ENCODE peak calls at places on chromosomes 4 and X, in nine cellular contexts. One of them, this sample, is unnamed.

GRCh38 chr4:8907596-8908205 is 36.1 kb upstream of the HMX1 start:
- DNase-seq in breast epithelium: no peak
- DNase-seq in upper lobe of left lung: peak; percentile 19
- DNase-seq in sigmoid colon: peak; percentile 29
- DNase-seq in endothelial cell of umbilical vein: no peak
- DNase-seq in prostate gland: no peak
- DNase-seq in HCT116: no peak
- DNase-seq in suprapubic skin: peak; percentile 40
- DNase-seq in spleen: peak; percentile 59
- DNase-seq in this sample: no peak

GRCh38 chr4:139887378-139887801 is 221.8 kb downstream of the MGST2 start:
- DNase-seq in breast epithelium: no peak
- DNase-seq in upper lobe of left lung: no peak
- DNase-seq in sigmoid colon: no peak
- DNase-seq in endothelial cell of umbilical vein: no peak
- DNase-seq in prostate gland: no peak
- DNase-seq in HCT116: no peak
- DNase-seq in suprapubic skin: no peak
- DNase-seq in spleen: no peak
- DNase-seq in this sample: no peak

GRCh38 chrX:20620301-20620700 is 353.6 kb upstream of the RPS6KA3 start:
- DNase-seq in breast epithelium: no peak
- DNase-seq in upper lobe of left lung: no peak
- DNase-seq in sigmoid colon: no peak
- DNase-seq in endothelial cell of umbilical vein: no peak
- DNase-seq in prostate gland: no peak
- DNase-seq in HCT116: peak; percentile 13
- DNase-seq in suprapubic skin: no peak
- DNase-seq in spleen: no peak
- DNase-seq in this sample: no peak

GRCh38 chr4:169770411-169770810 is 12.7 kb upstream of the HPF1 start:
- DNase-seq in breast epithelium: no peak
- DNase-seq in upper lobe of left lung: no peak
- DNase-seq in sigmoid colon: no peak
- DNase-seq in endothelial cell of umbilical vein: no peak
- DNase-seq in prostate gland: no peak
- DNase-seq in HCT116: no peak
- DNase-seq in suprapubic skin: no peak
- DNase-seq in spleen: no peak
- DNase-seq in this sample: no peak

GRCh38 chrX:105700316-105700715 is 122.0 kb upstream of the NRK start:
- DNase-seq in breast epithelium: no peak
- DNase-seq in upper lobe of left lung: no peak
- DNase-seq in sigmoid colon: no peak
- DNase-seq in endothelial cell of umbilical vein: no peak
- DNase-seq in prostate gland: no peak
- DNase-seq in HCT116: no peak
- DNase-seq in suprapubic skin: no peak
- DNase-seq in spleen: no peak
- DNase-seq in this sample: no peak

GRCh38 chr4:150209140-150209829 is 131.0 kb downstream of the DCLK2 start:
- DNase-seq in breast epithelium: no peak
- DNase-seq in upper lobe of left lung: peak; percentile 36
- DNase-seq in sigmoid colon: peak; percentile 80
- DNase-seq in endothelial cell of umbilical vein: peak; percentile 73
- DNase-seq in prostate gland: peak; percentile 40
- DNase-seq in HCT116: peak; percentile 49
- DNase-seq in suprapubic skin: no peak
- DNase-seq in spleen: no peak
- DNase-seq in this sample: no peak

GRCh38 chrX:140765043-140765784 is 55.7 kb downstream of the LINC00632 start:
- DNase-seq in breast epithelium: no peak
- DNase-seq in upper lobe of left lung: no peak
- DNase-seq in sigmoid colon: peak; percentile 58
- DNase-seq in endothelial cell of umbilical vein: peak; percentile 32
- DNase-seq in prostate gland: no peak
- DNase-seq in HCT116: no peak
- DNase-seq in suprapubic skin: no peak
- DNase-seq in spleen: no peak
- DNase-seq in this sample: no peak

GRCh38 chrX:118272237-118272636 is 73.7 kb upstream of the WDR44 start:
- DNase-seq in breast epithelium: no peak
- DNase-seq in upper lobe of left lung: no peak
- DNase-seq in sigmoid colon: no peak
- DNase-seq in endothelial cell of umbilical vein: peak; percentile 42
- DNase-seq in prostate gland: no peak
- DNase-seq in HCT116: no peak
- DNase-seq in suprapubic skin: no peak
- DNase-seq in spleen: no peak
- DNase-seq in this sample: no peak

DNA sequence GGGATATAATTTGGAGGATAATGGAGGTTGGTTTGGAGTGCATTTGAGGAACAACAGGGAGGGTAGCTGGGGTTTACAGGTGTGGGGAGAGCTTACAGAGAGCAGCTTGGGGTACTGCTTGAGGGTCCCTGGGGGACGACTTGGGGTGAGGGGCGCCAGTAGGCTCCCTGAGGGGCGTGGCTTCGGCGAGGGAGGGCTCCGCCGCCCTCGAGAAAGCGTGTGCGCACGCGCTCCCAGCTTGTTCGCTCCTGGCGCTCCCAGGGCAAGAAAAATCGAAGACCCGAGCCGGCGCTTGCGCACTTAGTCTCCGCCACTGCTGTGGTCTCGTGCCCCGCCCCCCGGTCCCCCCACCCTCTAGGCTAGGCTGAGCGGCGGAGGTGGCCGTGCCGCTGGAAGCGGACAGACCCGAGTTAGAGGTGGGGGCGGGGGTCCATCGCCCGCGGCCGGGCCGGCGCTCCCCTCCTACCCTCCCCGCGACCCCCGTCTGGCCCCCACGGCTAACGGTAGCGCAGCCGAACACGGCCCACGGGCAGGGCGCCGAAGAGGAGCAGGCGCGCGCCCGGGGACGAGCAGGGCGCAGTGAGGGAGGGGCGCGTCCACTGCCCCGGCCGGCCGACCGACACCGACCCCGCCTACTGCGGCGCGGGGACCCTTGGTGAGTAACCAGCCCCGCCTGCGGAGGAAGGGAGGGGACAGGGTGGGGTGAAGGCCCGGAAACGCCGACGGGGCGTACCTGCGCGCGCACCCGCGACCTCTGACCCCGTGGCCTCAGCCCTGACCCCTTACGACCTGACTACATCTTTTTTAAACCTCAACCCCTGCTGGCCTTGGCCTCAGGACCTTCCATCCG is 5.4 kb upstream of the CCDC120 start:
- DNase-seq in breast epithelium: no peak
- DNase-seq in upper lobe of left lung: peak; percentile 56
- DNase-seq in sigmoid colon: peak; percentile 79
- DNase-seq in endothelial cell of umbilical vein: peak; percentile 67
- DNase-seq in prostate gland: peak; percentile 22
- DNase-seq in HCT116: no peak
- DNase-seq in suprapubic skin: no peak
- DNase-seq in spleen: peak; percentile 89
- DNase-seq in this sample: peak; percentile 69
- TF ChIP-seq POLR2AphosphoS5 in breast epithelium: no peak
- TF ChIP-seq POLR2AphosphoS5 in upper lobe of left lung: peak; percentile 28
- TF ChIP-seq POLR2AphosphoS5 in sigmoid colon: peak; percentile 20
- TF ChIP-seq POLR2AphosphoS5 in endothelial cell of umbilical vein: no peak
- TF ChIP-seq POLR2AphosphoS5 in prostate gland: no peak
- TF ChIP-seq POLR2AphosphoS5 in HCT116: no peak
- TF ChIP-seq POLR2AphosphoS5 in suprapubic skin: no peak
- TF ChIP-seq POLR2AphosphoS5 in spleen: peak; percentile 59
- TF ChIP-seq POLR2AphosphoS5 in this sample: no peak

DNA sequence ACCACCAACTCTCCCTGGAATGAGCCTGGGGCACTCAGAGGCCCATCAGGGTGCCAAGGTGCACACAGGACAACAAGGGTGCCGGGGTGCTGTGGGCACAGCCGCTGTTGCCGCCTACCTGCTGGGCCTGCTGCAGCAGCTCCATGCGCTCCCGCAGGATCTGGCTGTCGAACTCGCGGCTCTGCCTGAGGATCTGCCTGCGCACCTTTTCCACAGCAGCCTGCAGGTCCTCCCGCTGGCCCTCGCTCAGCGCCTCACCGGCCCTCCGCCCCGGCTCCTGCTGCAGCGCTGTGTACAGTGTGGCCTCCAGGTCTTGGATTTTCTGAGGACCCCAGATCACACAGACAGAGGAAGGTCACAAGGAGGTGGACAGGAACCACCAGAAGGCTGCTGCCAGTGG is 17.6 kb upstream of the C4orf50 start:
- DNase-seq in breast epithelium: no peak
- DNase-seq in upper lobe of left lung: no peak
- DNase-seq in sigmoid colon: no peak
- DNase-seq in endothelial cell of umbilical vein: no peak
- DNase-seq in prostate gland: no peak
- DNase-seq in HCT116: no peak
- DNase-seq in suprapubic skin: no peak
- DNase-seq in spleen: peak; percentile 74
- DNase-seq in this sample: no peak
- TF ChIP-seq POLR2A in breast epithelium: no peak
- TF ChIP-seq POLR2A in upper lobe of left lung: no peak
- TF ChIP-seq POLR2A in sigmoid colon: no peak
- TF ChIP-seq POLR2A in endothelial cell of umbilical vein: no peak
- TF ChIP-seq POLR2A in prostate gland: no peak
- TF ChIP-seq POLR2A in HCT116: no peak
- TF ChIP-seq POLR2A in suprapubic skin: no peak
- TF ChIP-seq POLR2A in spleen: no peak
- TF ChIP-seq POLR2A in this sample: no peak

GRCh38 chr4:151325320-151326246 is at the start of gene SH3D19:
- DNase-seq in breast epithelium: peak; percentile 69
- DNase-seq in upper lobe of left lung: peak; percentile 72
- DNase-seq in sigmoid colon: peak; percentile 89
- DNase-seq in endothelial cell of umbilical vein: peak; percentile 91
- DNase-seq in prostate gland: peak; percentile 58
- DNase-seq in HCT116: peak; percentile 68
- DNase-seq in suprapubic skin: peak; percentile 85
- DNase-seq in spleen: peak; percentile 80
- DNase-seq in this sample: no peak
- TF ChIP-seq POLR2AphosphoS5 in breast epithelium: peak; percentile 32
- TF ChIP-seq POLR2AphosphoS5 in upper lobe of left lung: peak; percentile 85
- TF ChIP-seq POLR2AphosphoS5 in sigmoid colon: peak; percentile 69
- TF ChIP-seq POLR2AphosphoS5 in endothelial cell of umbilical vein: peak; percentile 57
- TF ChIP-seq POLR2AphosphoS5 in prostate gland: peak; percentile 56
- TF ChIP-seq POLR2AphosphoS5 in HCT116: peak; percentile 66
- TF ChIP-seq POLR2AphosphoS5 in suprapubic skin: peak; percentile 13
- TF ChIP-seq POLR2AphosphoS5 in spleen: peak; percentile 50
- TF ChIP-seq POLR2AphosphoS5 in this sample: no peak

GRCh38 chrX:135893294-135893817 is at the start of the genes CT45A10 and SAGE1:
- DNase-seq in breast epithelium: no peak
- DNase-seq in upper lobe of left lung: no peak
- DNase-seq in sigmoid colon: no peak
- DNase-seq in endothelial cell of umbilical vein: no peak
- DNase-seq in prostate gland: no peak
- DNase-seq in HCT116: no peak
- DNase-seq in suprapubic skin: no peak
- DNase-seq in spleen: peak; percentile 56
- DNase-seq in this sample: no peak
- TF ChIP-seq POLR2A in breast epithelium: no peak
- TF ChIP-seq POLR2A in upper lobe of left lung: no peak
- TF ChIP-seq POLR2A in sigmoid colon: no peak
- TF ChIP-seq POLR2A in endothelial cell of umbilical vein: no peak
- TF ChIP-seq POLR2A in prostate gland: no peak
- TF ChIP-seq POLR2A in HCT116: no peak
- TF ChIP-seq POLR2A in suprapubic skin: no peak
- TF ChIP-seq POLR2A in spleen: no peak
- TF ChIP-seq POLR2A in this sample: no peak

DNA sequence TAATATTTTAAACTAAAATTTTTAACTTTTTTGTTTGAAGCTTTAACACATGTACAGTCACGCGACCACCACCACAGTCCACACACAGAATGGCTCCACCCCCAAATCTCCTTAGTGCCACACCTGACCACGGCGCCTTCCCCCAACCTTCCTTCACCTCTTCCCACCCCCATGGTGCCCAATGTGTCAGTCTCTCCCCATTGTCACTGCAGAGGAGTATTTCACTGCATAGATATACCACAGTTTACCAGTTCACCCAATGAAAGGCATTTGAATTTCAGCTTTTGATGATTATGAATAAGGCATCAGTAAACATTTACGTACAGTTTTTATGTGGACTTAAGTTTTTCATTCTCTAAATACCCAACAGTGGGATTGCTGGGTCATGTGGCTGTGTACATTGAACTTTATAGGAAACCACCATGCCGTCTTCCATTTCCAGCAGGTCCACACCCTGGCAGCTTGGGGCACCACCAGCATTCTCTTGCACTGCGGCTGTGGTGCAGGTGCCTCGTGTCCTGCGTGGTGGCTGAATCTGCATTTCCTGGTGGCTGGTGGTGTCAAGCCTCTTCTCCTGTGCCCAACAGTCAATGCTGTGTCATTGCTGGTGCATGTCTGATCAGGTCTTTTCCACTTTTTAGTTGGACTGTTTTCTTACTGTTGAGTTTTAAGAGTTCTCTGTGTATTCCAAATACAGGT is 49.0 kb downstream of the CPLX1 start:
- DNase-seq in breast epithelium: no peak
- DNase-seq in upper lobe of left lung: no peak
- DNase-seq in sigmoid colon: no peak
- DNase-seq in endothelial cell of umbilical vein: no peak
- DNase-seq in prostate gland: no peak
- DNase-seq in HCT116: no peak
- DNase-seq in suprapubic skin: no peak
- DNase-seq in spleen: no peak
- DNase-seq in this sample: no peak
- TF ChIP-seq POLR2AphosphoS5 in breast epithelium: no peak
- TF ChIP-seq POLR2AphosphoS5 in upper lobe of left lung: no peak
- TF ChIP-seq POLR2AphosphoS5 in sigmoid colon: no peak
- TF ChIP-seq POLR2AphosphoS5 in endothelial cell of umbilical vein: no peak
- TF ChIP-seq POLR2AphosphoS5 in prostate gland: no peak
- TF ChIP-seq POLR2AphosphoS5 in HCT116: no peak
- TF ChIP-seq POLR2AphosphoS5 in suprapubic skin: no peak
- TF ChIP-seq POLR2AphosphoS5 in spleen: no peak
- TF ChIP-seq POLR2AphosphoS5 in this sample: peak; percentile 46